ENCODE peak calls at places on chromosome 19, in nine cellular contexts. Z, T, Q, V, A, D, Y, I and M are unnamed samples.

GRCh38 chr19:29662604-29663404 is 2.5 kb upstream of the PLEKHF1 start:
- DNase-seq in V (peak), Q (no peak), Y (no peak), T (peak), A (no peak), I (no peak), Z (peak), D (no peak), M (peak)

GRCh38 chr19:12666305-12667048 is at the start of the genes MAN2B1 and WDR83:
- DNase-seq in D (no peak), T (peak), I (peak), A (peak), Y (peak), V (no peak), Q (peak), Z (peak), M (peak)

GRCh38 chr19:49771674-49772139 is 4.9 kb downstream of the AP2A1 start:
- DNase-seq in Q (no peak), A (no peak), V (no peak), I (no peak), D (no peak), Z (no peak), T (no peak), Y (no peak), M (no peak)

GRCh38 chr19:7789447-7789846 is 26.4 kb downstream of the CLEC4M start:
- DNase-seq in I (peak), V (no peak), A (peak), T (no peak), Q (no peak), Y (no peak), Z (no peak), D (no peak), M (no peak)

GRCh38 chr19:16001481-16002312 is 52.9 kb downstream of the OR10H4 start:
- DNase-seq in Q (no peak), A (no peak), D (no peak), I (no peak), T (peak), Z (peak), Y (no peak), V (peak), M (no peak)

GRCh38 chr19:16415806-16416205 is 56.0 kb downstream of the EPS15L1 start:
- DNase-seq in Z (no peak), D (no peak), V (no peak), T (no peak), A (no peak), I (no peak), Y (no peak), Q (no peak), M (no peak)

GRCh38 chr19:5800361-5801270 is 4.3 kb upstream of the NRTN start:
- DNase-seq in Z (no peak), D (no peak), V (no peak), Q (no peak), I (no peak), A (no peak), T (no peak), Y (no peak), M (no peak)

GRCh38 chr19:50419580-50420035 is 870 bp downstream of the SPIB start:
- DNase-seq in T (no peak), Y (no peak), D (no peak), A (no peak), Q (no peak), I (no peak), V (no peak), Z (no peak), M (no peak)

GRCh38 chr19:51127755-51128154 is 3.0 kb downstream of the SIGLEC9 start:
- DNase-seq in Z (peak), Q (no peak), Y (no peak), I (no peak), D (no peak), T (peak), A (no peak), V (no peak), M (no peak)

GRCh38 chr19:39407394-39407643 is 672 bp downstream of the ZFP36 start:
- DNase-seq in A (no peak), Y (no peak), D (no peak), T (no peak), I (no peak), Z (no peak), V (no peak), Q (no peak), M (no peak)

GRCh38 chr19:50835103-50835784 is 1.9 kb upstream of the KLK15 start:
- DNase-seq in D (no peak), Q (no peak), T (no peak), Z (peak), Y (no peak), A (no peak), I (no peak), V (no peak), M (no peak)

GRCh38 chr19:16266586-16266942 is 58.1 kb upstream of the KLF2 start:
- DNase-seq in V (no peak), I (peak), Z (no peak), A (peak), D (no peak), T (peak), Q (no peak), Y (no peak), M (no peak)

GRCh38 chr19:21758296-21758695 is 9.1 kb downstream of the ZNF100 start:
- DNase-seq in V (no peak), A (no peak), D (no peak), Y (no peak), Z (no peak), T (no peak), I (no peak), Q (no peak), M (no peak)

GRCh38 chr19:12603714-12604113 is 6.9 kb downstream of the ZNF490 start:
- DNase-seq in Q (no peak), I (peak), Z (no peak), Y (no peak), A (no peak), D (no peak), T (peak), V (peak), M (no peak)

GRCh38 chr19:13095934-13096890 is 6.4 kb downstream of the LYL1 start:
- DNase-seq in Z (no peak), V (no peak), T (no peak), D (no peak), I (no peak), Q (no peak), A (no peak), Y (no peak), M (no peak)

GRCh38 chr19:3505598-3506383 is at the start of gene FZR1:
- DNase-seq in V (peak), Y (peak), Q (peak), Z (peak), T (peak), D (peak), I (peak), A (peak), M (peak)

GRCh38 chr19:1417145-1417544 is 9.8 kb downstream of the DAZAP1 start:
- DNase-seq in T (no peak), D (no peak), A (no peak), I (no peak), V (no peak), Z (no peak), Y (no peak), Q (no peak), M (no peak)

GRCh38 chr19:2289714-2290435 is 7.9 kb upstream of the PEAK3 start:
- DNase-seq in Y (no peak), A (peak), Q (no peak), T (peak), Z (no peak), V (no peak), D (no peak), I (peak), M (no peak)

GRCh38 chr19:50777830-50778303 is 7.6 kb downstream of the GPR32 start:
- DNase-seq in A (no peak), I (no peak), Q (no peak), T (no peak), Z (peak), Y (no peak), V (no peak), D (no peak), M (no peak)